ENCODE peak calls at places on chromosomes 5 and 9, in ten cellular contexts. E, V, F, R, J, Q, W, S, H and I are unnamed samples.

GRCh38 chr5:44770936-44771717 is 37.6 kb upstream of the MRPS30 start:
- DNase-seq in S (no peak), W (no peak), F (no peak), H (no peak), V (no peak), R (no peak), Q (no peak), E (no peak), J (no peak), I (no peak)

GRCh38 chr5:57804007-57804444 is 321.4 kb upstream of the ACTBL2 start:
- DNase-seq in V (no peak), H (no peak), R (no peak), E (no peak), S (peak; percentile 66), F (no peak), W (no peak), Q (no peak), J (no peak), I (no peak)

GRCh38 chr5:40220260-40220659 is 459.5 kb upstream of the PTGER4 start:
- DNase-seq in W (no peak), V (no peak), H (no peak), F (no peak), J (no peak), R (no peak), Q (no peak), E (no peak), S (no peak), I (no peak)

GRCh38 chr5:178349147-178349527 is 116.5 kb upstream of the PHYKPL start:
- DNase-seq in J (no peak), V (no peak), F (no peak), Q (no peak), S (no peak), R (no peak), E (no peak), H (peak; percentile 41), W (no peak), I (no peak)

GRCh38 chr9:118331622-118332045 is 627.4 kb downstream of the TLR4 start:
- DNase-seq in Q (no peak), W (peak; percentile 65), S (peak; percentile 85), H (no peak), R (no peak), V (peak; percentile 89), F (no peak), E (peak; percentile 56), J (no peak), I (no peak)

GRCh38 chr5:172004824-172005237 is 1.6 kb downstream of the FBXW11 start:
- DNase-seq in H (no peak), E (no peak), S (peak; percentile 33), J (no peak), R (no peak), F (no peak), W (peak; percentile 50), V (peak; percentile 17), Q (no peak), I (no peak)

GRCh38 chr5:40599676-40600075 is 80.0 kb upstream of the PTGER4 start:
- DNase-seq in Q (no peak), W (no peak), H (no peak), S (no peak), J (no peak), R (no peak), E (no peak), F (no peak), V (no peak), I (no peak)

GRCh38 chr5:51484326-51484725 is 101.1 kb downstream of the ISL1 start:
- DNase-seq in J (no peak), R (no peak), H (no peak), E (no peak), F (no peak), W (peak; percentile 47), S (peak; percentile 53), Q (no peak), V (no peak), I (no peak)

GRCh38 chr5:101915559-101915958 is 380.5 kb downstream of the SLCO4C1 start:
- DNase-seq in S (no peak), V (peak; percentile 48), R (no peak), J (no peak), H (no peak), W (peak; percentile 45), Q (no peak), F (no peak), E (no peak), I (no peak)

GRCh38 chr5:91486638-91487037 is 103.5 kb upstream of the ARRDC3 start:
- DNase-seq in R (no peak), J (no peak), F (no peak), H (no peak), V (peak; percentile 36), S (peak; percentile 50), E (peak; percentile 12), W (peak; percentile 55), Q (no peak), I (no peak)

GRCh38 chr9:114425126-114425525 is 37.3 kb upstream of the AKNA start:
- DNase-seq in R (no peak), S (no peak), V (no peak), J (no peak), Q (no peak), F (no peak), H (no peak), E (no peak), W (no peak), I (no peak)

GRCh38 chr5:78504726-78505431 is 143.7 kb downstream of the LHFPL2 start:
- DNase-seq in S (peak; percentile 99), J (no peak), E (peak; percentile 91), R (no peak), F (no peak), Q (no peak), V (peak; percentile 47), W (peak; percentile 96), H (peak; percentile 91), I (no peak)

GRCh38 chr9:94086468-94086867 is 2.2 kb downstream of the PTPDC1 start:
- DNase-seq in W (peak; percentile 78), E (no peak), S (peak; percentile 78), R (no peak), F (no peak), J (no peak), Q (no peak), V (no peak), H (peak; percentile 42), I (no peak)

GRCh38 chr5:75733767-75734166 is 16.5 kb upstream of the POC5 start:
- DNase-seq in H (no peak), S (no peak), W (no peak), Q (no peak), J (no peak), F (no peak), E (no peak), V (no peak), R (no peak), I (no peak)

GRCh38 chr5:126867237-126867636 is 90.3 kb downstream of the LMNB1 start:
- DNase-seq in F (no peak), S (no peak), Q (no peak), H (no peak), R (no peak), W (no peak), E (no peak), V (no peak), J (no peak), I (no peak)

GRCh38 chr9:24986331-24986730 is 440.6 kb upstream of the IZUMO3 start:
- DNase-seq in R (no peak), F (no peak), Q (no peak), W (no peak), V (no peak), E (no peak), S (no peak), J (no peak), H (no peak), I (no peak)

GRCh38 chr5:61228691-61229280 is 66.5 kb upstream of the SMIM15 start:
- DNase-seq in F (no peak), W (peak; percentile 38), E (peak; percentile 67), H (no peak), R (no peak), V (no peak), S (peak; percentile 41), J (no peak), Q (no peak), I (no peak)

GRCh38 chr9:124869466-124869985 is 7.6 kb downstream of the ARPC5L start:
- DNase-seq in J (peak; percentile 35), Q (peak; percentile 32), V (no peak), H (no peak), R (no peak), S (no peak), F (peak; percentile 62), E (no peak), W (peak; percentile 66), I (peak; percentile 17)

GRCh38 chr9:123445116-123445515 is 89.1 kb downstream of the CRB2 start:
- DNase-seq in E (no peak), F (no peak), W (no peak), Q (no peak), H (no peak), R (no peak), J (no peak), V (no peak), S (no peak), I (no peak)

GRCh38 chr9:26537211-26537610 is 355.4 kb downstream of the CAAP1 start:
- DNase-seq in J (no peak), R (no peak), F (no peak), S (peak; percentile 35), V (no peak), E (no peak), W (no peak), Q (no peak), H (no peak), I (no peak)

GRCh38 chr9:82553654-82554366 is 509.1 kb downstream of the RASEF start:
- DNase-seq in W (peak; percentile 3), F (no peak), S (peak; percentile 35), V (no peak), E (peak; percentile 16), J (no peak), R (no peak), Q (no peak), H (no peak), I (no peak)

GRCh38 chr5:135491552-135492318 is 39.6 kb upstream of the TIFAB start:
- DNase-seq in R (no peak), V (no peak), H (peak; percentile 27), Q (no peak), F (peak; percentile 75), W (no peak), E (no peak), S (no peak), J (no peak), I (no peak)

GRCh38 chr9:5857928-5858327 is 25.0 kb upstream of the ERMP1 start:
- DNase-seq in V (no peak), E (no peak), H (no peak), Q (no peak), W (no peak), J (no peak), R (no peak), S (no peak), F (no peak), I (no peak)

GRCh38 chr9:38066167-38066906 is 2.7 kb downstream of the SHB start:
- DNase-seq in S (peak; percentile 19), H (no peak), W (peak; percentile 40), Q (no peak), V (no peak), R (no peak), J (no peak), F (no peak), E (no peak), I (no peak)

GRCh38 chr5:156051972-156052371 is 275.0 kb upstream of the SGCD start:
- DNase-seq in F (peak; percentile 41), H (no peak), R (no peak), V (peak; percentile 27), Q (no peak), J (no peak), W (no peak), S (no peak), E (no peak), I (no peak)

GRCh38 chr5:102681403-102681983 is 73.6 kb upstream of the PAM start:
- DNase-seq in S (peak; percentile 79), H (peak; percentile 81), Q (peak; percentile 3), E (peak; percentile 30), R (peak; percentile 11), J (peak; percentile 25), V (peak; percentile 61), W (peak; percentile 78), F (peak; percentile 74), I (peak; percentile 3)

GRCh38 chr5:164052536-164053090 is 547.2 kb downstream of the MAT2B start:
- DNase-seq in F (no peak), R (no peak), W (no peak), H (no peak), V (no peak), J (no peak), Q (no peak), S (no peak), E (no peak), I (no peak)

GRCh38 chr5:139687656-139688055 is 39.5 kb downstream of the CXXC5 start:
- DNase-seq in W (no peak), R (no peak), J (no peak), S (no peak), F (no peak), H (no peak), E (no peak), V (no peak), Q (no peak), I (no peak)